ENCODE peak calls at places on chromosomes 5 and 9, in five cellular contexts. Q is progenitor cell of endocrine pancreas, M is RWPE1, N is ascending aorta, K is AG04450. V is an unnamed sample.

GRCh38 chr5:53543401-53543800 is 17.0 kb upstream of the NDUFS4 start:
- DNase-seq in Q (no peak), M (no peak), N (no peak), K (no peak), V (no peak)

GRCh38 chr5:169567079-169567478 is 16.5 kb upstream of the SPDL1 start:
- DNase-seq in Q (peak; percentile 19), M (peak; percentile 23), N (no peak), K (no peak), V (no peak)

GRCh38 chr5:146388418-146388817 is 49.8 kb downstream of the POU4F3 start:
- DNase-seq in Q (no peak), M (no peak), N (no peak), K (no peak), V (no peak)

GRCh38 chr9:124032247-124032646 is 20.7 kb downstream of the LHX2 start:
- DNase-seq in Q (no peak), M (no peak), N (no peak), K (no peak), V (no peak)

GRCh38 chr5:120604898-120605297 is 140.8 kb downstream of the PRR16 start:
- DNase-seq in Q (no peak), M (peak; percentile 75), N (no peak), K (peak; percentile 81), V (no peak)

GRCh38 chr9:132575005-132575609 is 7.3 kb upstream of the BARHL1 start:
- DNase-seq in Q (peak; percentile 79), M (peak; percentile 87), N (no peak), K (peak; percentile 18), V (no peak)

GRCh38 chr9:91727316-91727861 is 222.6 kb downstream of the ROR2 start:
- DNase-seq in Q (peak; percentile 22), M (peak; percentile 87), N (no peak), K (peak; percentile 26), V (no peak)

GRCh38 chr5:121090822-121091221 is 626.7 kb downstream of the PRR16 start:
- DNase-seq in Q (no peak), M (no peak), N (no peak), K (no peak), V (no peak)

GRCh38 chr5:141477815-141478214 is 2.0 kb downstream of the PCDHGC3 start:
- DNase-seq in Q (no peak), M (no peak), N (no peak), K (no peak), V (no peak)

GRCh38 chr9:134694714-134695113 is 53.1 kb downstream of the COL5A1 start:
- DNase-seq in Q (no peak), M (no peak), N (no peak), K (no peak), V (no peak)

GRCh38 chr5:168427224-168427623 is 59.0 kb upstream of the RARS1 start:
- DNase-seq in Q (no peak), M (no peak), N (no peak), K (no peak), V (no peak)

GRCh38 chr5:135217669-135218485 is 181.2 kb downstream of the MACROH2A1 start:
- DNase-seq in Q (no peak), M (no peak), N (peak; percentile 44), K (no peak), V (no peak)

GRCh38 chr5:88322785-88323184 is 54.1 kb upstream of the TMEM161B start:
- DNase-seq in Q (no peak), M (no peak), N (no peak), K (no peak), V (no peak)

GRCh38 chr5:173050791-173051190 is 5.4 kb upstream of the CREBRF start:
- DNase-seq in Q (no peak), M (no peak), N (no peak), K (no peak), V (no peak)

GRCh38 chr9:92392690-92393089 is 11.7 kb downstream of the OGN start:
- DNase-seq in Q (no peak), M (no peak), N (no peak), K (no peak), V (no peak)

GRCh38 chr5:125595095-125595494 is 828.1 kb upstream of the GRAMD2B start:
- DNase-seq in Q (no peak), M (no peak), N (no peak), K (peak; percentile 36), V (no peak)

GRCh38 chr5:83277154-83277553 is 194.4 kb upstream of the VCAN start:
- DNase-seq in Q (no peak), M (no peak), N (no peak), K (no peak), V (no peak)

GRCh38 chr9:88776717-88777497 is 214.4 kb upstream of the S1PR3 start:
- DNase-seq in Q (no peak), M (peak; percentile 72), N (no peak), K (peak; percentile 63), V (no peak)

GRCh38 chr5:170446365-170446764 is 57.2 kb upstream of the KCNMB1 start:
- DNase-seq in Q (no peak), M (no peak), N (no peak), K (no peak), V (no peak)

GRCh38 chr9:121713400-121714070 is 62.1 kb downstream of the DAB2IP start:
- DNase-seq in Q (no peak), M (no peak), N (no peak), K (no peak), V (no peak)

GRCh38 chr9:112869917-112870316 is 20.8 kb downstream of the SLC46A2 start:
- DNase-seq in Q (no peak), M (no peak), N (no peak), K (no peak), V (no peak)

GRCh38 chr9:94859226-94859625 is 132.7 kb downstream of the AOPEP start:
- DNase-seq in Q (no peak), M (no peak), N (no peak), K (no peak), V (no peak)

GRCh38 chr9:70222354-70222753 is 36.4 kb upstream of the SMC5 start:
- DNase-seq in Q (no peak), M (no peak), N (no peak), K (no peak), V (no peak)

GRCh38 chr9:134684375-134684723 is 42.7 kb downstream of the COL5A1 start:
- DNase-seq in Q (no peak), M (no peak), N (no peak), K (no peak), V (no peak)

GRCh38 chr5:115494570-115495289 is 49.8 kb downstream of the FEM1C start:
- DNase-seq in Q (no peak), M (no peak), N (no peak), K (no peak), V (no peak)

GRCh38 chr9:7402704-7403389 is 396.7 kb downstream of the DMAC1 start:
- DNase-seq in Q (no peak), M (no peak), N (no peak), K (no peak), V (no peak)

GRCh38 chr5:134527156-134527960 is 1.9 kb downstream of the JADE2 start:
- DNase-seq in Q (peak; percentile 76), M (peak; percentile 97), N (peak; percentile 92), K (peak; percentile 69), V (peak; percentile 30)

GRCh38 chr5:29769474-29769873 is 1424.0 kb upstream of the CDH6 start:
- DNase-seq in Q (no peak), M (no peak), N (no peak), K (no peak), V (no peak)

GRCh38 chr9:35652829-35653209 is 2.1 kb upstream of the SIT1 start:
- DNase-seq in Q (no peak), M (no peak), N (no peak), K (no peak), V (no peak)

GRCh38 chr9:33227013-33227398 is 13.0 kb upstream of the SPINK4 start:
- DNase-seq in Q (no peak), M (no peak), N (peak; percentile 72), K (no peak), V (no peak)

GRCh38 chr5:122352331-122352730 is 40.3 kb downstream of the SNCAIP start:
- DNase-seq in Q (no peak), M (no peak), N (no peak), K (no peak), V (no peak)

GRCh38 chr5:83567741-83568530 is 96.4 kb downstream of the VCAN start:
- DNase-seq in Q (no peak), M (peak; percentile 67), N (no peak), K (peak; percentile 70), V (no peak)

DNA sequence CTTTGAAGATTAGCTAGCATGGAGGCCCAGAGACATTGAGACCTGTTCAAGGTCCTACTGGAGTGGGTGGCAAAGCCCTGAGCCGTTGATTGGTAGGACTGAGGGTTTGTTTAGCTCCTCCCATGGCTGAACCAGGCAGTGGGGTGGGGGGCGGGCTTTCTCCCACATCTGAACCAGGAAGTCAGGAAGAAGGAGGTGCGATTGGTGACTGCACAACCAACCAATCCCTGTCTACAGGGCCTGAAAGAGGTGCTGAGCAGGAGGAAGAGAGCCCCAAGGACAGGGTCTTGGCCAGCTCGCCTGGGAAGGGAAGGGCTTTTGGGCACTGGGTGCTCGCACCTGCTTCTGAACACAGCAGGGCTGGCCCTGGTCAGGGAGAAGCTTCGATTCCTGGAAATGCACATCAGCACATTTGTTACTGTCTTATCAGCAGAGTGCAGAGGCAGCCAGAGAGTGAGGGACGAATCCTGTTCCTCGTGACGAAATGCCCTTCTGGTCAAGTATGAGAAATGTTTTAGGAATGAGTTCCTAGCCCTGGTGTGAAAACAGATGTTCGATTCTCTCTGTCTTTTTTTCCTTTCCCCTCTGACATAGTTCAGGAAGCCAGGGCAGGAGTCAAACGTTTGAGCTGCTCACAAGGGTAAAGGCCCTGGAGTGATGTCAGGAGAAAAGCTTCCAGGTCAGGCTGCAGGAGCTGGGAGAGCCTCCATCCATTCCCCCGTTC is 294.8 kb upstream of the KLF4 start:
- DNase-seq in Q (no peak), M (no peak), N (no peak), K (peak; percentile 53), V (no peak)
- TF ChIP-seq CTCF in Q (no peak), M (no peak), N (no peak), K (no peak), V (no peak)

DNA sequence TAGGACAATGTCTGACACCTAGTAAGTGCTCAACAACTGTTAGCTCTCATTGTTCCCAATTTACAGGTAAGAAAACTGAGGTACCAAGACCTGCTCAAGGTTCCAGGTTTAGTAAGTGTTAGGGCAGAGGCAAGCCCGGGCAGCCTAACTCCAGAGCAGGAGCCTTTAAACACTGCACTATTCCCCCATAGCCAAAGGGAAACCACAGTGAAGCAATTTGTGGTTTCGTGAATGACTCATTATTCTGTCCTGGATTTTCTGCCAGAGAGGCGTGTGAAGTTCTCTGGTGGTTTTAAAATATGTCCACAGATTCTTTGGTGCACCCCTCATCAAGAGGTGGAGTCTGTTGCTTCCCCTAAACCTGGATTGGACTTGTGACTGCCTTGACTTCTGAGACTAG is 1.0 kb upstream of the MCC start:
- DNase-seq in Q (no peak), M (peak; percentile 97), N (peak; percentile 72), K (peak; percentile 95), V (no peak)
- TF ChIP-seq CTCF in Q (no peak), M (no peak), N (no peak), K (no peak), V (no peak)

DNA sequence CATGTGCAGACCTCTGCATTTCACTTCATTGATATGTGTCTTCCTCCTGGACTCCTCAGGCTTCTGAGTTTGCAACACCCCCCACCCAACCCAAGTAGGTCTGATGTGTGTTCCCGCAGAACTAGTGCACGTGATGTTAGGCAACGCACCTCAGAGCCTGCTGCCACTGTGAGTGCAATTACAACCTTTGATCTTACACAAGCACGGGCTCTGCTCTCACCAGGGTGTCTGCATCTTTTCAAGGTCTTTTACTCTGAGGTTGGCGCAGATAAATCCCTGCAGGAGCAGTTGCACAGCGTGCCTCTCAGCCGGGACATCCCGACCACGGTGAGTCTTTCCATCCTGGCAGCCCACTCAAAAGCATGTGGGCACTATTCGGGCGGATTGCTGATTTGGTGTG is 80.1 kb downstream of the EGFLAM start:
- DNase-seq in Q (no peak), M (no peak), N (no peak), K (no peak), V (no peak)
- TF ChIP-seq CTCF in Q (no peak), M (no peak), N (no peak), K (no peak), V (no peak)

GRCh38 chr9:74940600-74940999 is 12.1 kb downstream of the C9orf40 start:
- DNase-seq in Q (no peak), M (no peak), N (no peak), K (no peak), V (no peak)
- TF ChIP-seq CTCF in Q (peak; percentile 16), M (no peak), N (no peak), K (no peak), V (no peak)